ENCODE peak calls at places on chromosomes 16 and 17, in five cellular contexts. A is H1, X is GM12878, R is HepG2, W is K562. J is an unnamed sample.

GRCh38 chr16:2163211-2163881 is 7.8 kb downstream of the TRAF7 start:
- DNase-seq in W (no peak), R (peak; percentile 49), A (no peak), X (no peak), J (no peak)

GRCh38 chr16:84339316-84339715 is 29.0 kb upstream of the ATP2C2 start:
- DNase-seq in W (no peak), X (no peak), R (no peak), A (no peak), J (no peak)

GRCh38 chr17:37792787-37793186 is 47.9 kb upstream of the HNF1B start:
- DNase-seq in X (no peak), A (no peak), W (no peak), R (no peak), J (no peak)

GRCh38 chr16:23785842-23786241 is 31.0 kb downstream of the CHP2 start:
- DNase-seq in A (no peak), W (no peak), R (no peak), X (no peak), J (no peak)

GRCh38 chr16:89491238-89491869 is 993 bp upstream of the ANKRD11 start:
- DNase-seq in X (no peak), W (no peak), A (no peak), R (peak; percentile 66), J (peak; percentile 46)

GRCh38 chr16:9225527-9226316 is 134.3 kb downstream of the HAPSTR1 start:
- DNase-seq in R (peak; percentile 59), W (peak; percentile 33), X (no peak), A (no peak), J (peak; percentile 30)

GRCh38 chr16:49832177-49832576 is 23.7 kb downstream of the ZNF423 start:
- DNase-seq in R (no peak), W (no peak), A (no peak), X (no peak), J (no peak)

GRCh38 chr17:41061969-41062368 is 2.1 kb upstream of the KRTAP2-3 start:
- DNase-seq in R (peak; percentile 62), W (no peak), X (no peak), A (no peak), J (no peak)

GRCh38 chr17:45052052-45052772 is 780 bp upstream of the DCAKD start:
- DNase-seq in R (peak; percentile 18), X (no peak), A (no peak), W (peak; percentile 55), J (peak; percentile 65)

GRCh38 chr16:22027633-22028032 is 19.7 kb downstream of the MOSMO start:
- DNase-seq in R (no peak), A (no peak), X (no peak), W (no peak), J (no peak)

GRCh38 chr16:55444754-55445485 is 34.1 kb upstream of the MMP2 start:
- DNase-seq in A (no peak), R (no peak), W (no peak), X (peak; percentile 16), J (no peak)

GRCh38 chr17:32813021-32813420 is 63.9 kb downstream of the MYO1D start:
- DNase-seq in W (no peak), A (no peak), R (no peak), X (no peak), J (no peak)

GRCh38 chr16:71920658-71921057 is 25.3 kb downstream of the IST1 start:
- DNase-seq in R (no peak), A (no peak), X (no peak), W (no peak), J (no peak)

GRCh38 chr17:40321502-40322416 is 12.8 kb downstream of the RARA start:
- DNase-seq in W (peak; percentile 42), R (no peak), X (no peak), A (no peak), J (no peak)

GRCh38 chr17:9937901-9938300 is 32.8 kb upstream of the RCVRN start:
- DNase-seq in R (no peak), A (no peak), W (no peak), X (no peak), J (no peak)

GRCh38 chr16:67260426-67261063 is 11.8 kb downstream of the SLC9A5 start:
- DNase-seq in W (peak; percentile 79), A (no peak), R (peak; percentile 56), X (no peak), J (peak; percentile 68)

GRCh38 chr16:87043273-87044030 is 273.7 kb downstream of the C16orf95 start:
- DNase-seq in X (no peak), A (no peak), R (no peak), W (no peak), J (no peak)

GRCh38 chr16:30896203-30896889 is at the start of gene CTF1:
- DNase-seq in W (peak; percentile 86), X (no peak), R (peak; percentile 39), A (no peak), J (peak; percentile 85)

GRCh38 chr17:29726721-29727252 is 104.1 kb upstream of the CORO6 start:
- DNase-seq in W (peak; percentile 79), R (no peak), X (peak; percentile 55), A (no peak), J (peak; percentile 63)

GRCh38 chr17:40936437-40936971 is 942 bp downstream of the KRT23 start:
- DNase-seq in X (no peak), R (peak; percentile 74), A (no peak), W (no peak), J (no peak)

GRCh38 chr17:75622771-75623273 is 10.4 kb upstream of the SMIM5 start:
- DNase-seq in X (no peak), A (no peak), W (no peak), R (no peak), J (no peak)

GRCh38 chr17:17666111-17666714 is 15.0 kb upstream of the RAI1 start:
- DNase-seq in R (peak; percentile 56), W (no peak), A (no peak), X (no peak), J (no peak)

GRCh38 chr16:10557750-10558149 is 22.6 kb downstream of the EMP2 start:
- DNase-seq in A (no peak), R (no peak), X (no peak), W (no peak), J (no peak)

GRCh38 chr16:10561001-10561400 is 19.4 kb downstream of the EMP2 start:
- DNase-seq in R (no peak), W (no peak), A (no peak), X (no peak), J (no peak)

GRCh38 chr16:10558305-10558704 is 22.1 kb downstream of the EMP2 start:
- DNase-seq in A (no peak), W (no peak), X (no peak), R (no peak), J (no peak)

GRCh38 chr16:10561425-10561824 is 19.0 kb downstream of the EMP2 start:
- DNase-seq in A (no peak), R (no peak), W (no peak), X (no peak), J (no peak)

DNA sequence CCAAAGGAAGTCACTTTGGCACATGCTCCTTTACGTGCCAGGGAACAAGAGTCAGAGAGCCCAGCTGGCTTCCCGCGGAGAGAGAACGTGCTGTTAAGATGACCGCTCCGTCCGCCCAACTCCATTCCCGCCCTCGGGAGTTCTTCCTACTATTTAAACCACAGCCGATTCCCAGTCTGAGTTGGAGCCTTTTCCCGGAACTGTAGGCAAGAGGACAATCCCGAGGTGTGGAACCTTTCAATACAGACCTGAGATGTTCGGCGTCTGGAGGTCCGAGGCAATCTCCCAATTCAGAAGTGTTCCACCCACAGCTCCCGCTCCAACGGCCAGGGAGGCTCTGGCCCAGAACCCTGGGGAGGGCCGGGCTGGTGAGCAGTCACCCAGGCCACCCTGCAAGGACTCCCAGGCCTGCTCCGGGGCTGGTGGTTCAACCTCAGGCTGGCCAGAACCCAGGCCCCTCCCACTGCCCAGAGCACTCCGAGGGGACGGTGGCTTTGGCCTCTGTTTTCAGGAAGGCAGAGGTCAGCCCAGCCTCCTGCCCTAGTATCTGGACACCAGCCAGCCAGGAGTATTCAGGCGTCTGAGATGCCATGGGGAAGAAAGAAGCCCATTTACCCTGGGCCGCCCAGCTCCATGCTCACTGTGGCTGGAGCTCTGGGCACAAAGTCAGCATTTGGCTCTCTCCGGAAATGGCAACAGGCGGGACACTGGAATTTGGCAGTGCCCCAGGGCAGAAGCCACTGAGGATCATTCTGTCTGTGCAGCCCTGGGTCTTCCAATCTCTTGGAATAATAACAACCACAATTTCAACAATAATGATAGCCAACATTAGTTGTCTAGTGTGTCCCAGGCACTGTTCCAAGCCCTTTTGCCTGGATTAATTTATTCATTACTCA is 21.4 kb downstream of the EMP2 start:
- DNase-seq in A (no peak), R (no peak), W (no peak), X (no peak), J (no peak)
- TF ChIP-seq GABPA in A (no peak), R (no peak), W (no peak), X (no peak), J (no peak)

DNA sequence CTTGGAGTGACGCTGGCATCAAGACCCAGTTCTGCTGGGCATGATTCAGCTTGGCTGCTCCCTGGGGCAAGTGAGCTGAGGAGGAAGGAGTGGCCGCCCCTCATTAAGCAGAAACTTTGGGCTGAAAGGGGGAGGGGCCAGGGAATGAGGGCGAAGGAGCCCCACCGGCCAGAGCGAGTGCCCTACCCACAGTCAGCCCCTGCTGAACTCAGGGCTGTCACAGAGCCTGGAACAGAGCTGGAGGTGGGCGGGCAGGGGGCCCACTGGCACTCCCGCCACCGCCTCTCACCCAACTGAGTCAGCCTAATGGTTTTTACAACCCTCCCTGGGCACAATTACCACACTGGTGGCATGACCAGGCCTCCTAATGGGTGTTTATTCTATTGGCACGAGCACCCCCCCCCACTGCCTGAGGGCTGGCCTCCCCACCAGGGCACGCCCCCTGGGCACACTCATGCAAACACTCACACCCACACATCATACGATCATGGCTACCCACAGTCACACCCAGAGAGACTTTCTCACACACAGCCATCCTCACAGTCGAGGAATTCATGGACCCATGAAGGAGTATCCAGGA is 19.2 kb downstream of the UNC119 start:
- DNase-seq in R (no peak), A (no peak), X (no peak), W (no peak), J (no peak)
- TF ChIP-seq USF2 in R (no peak), A (no peak), X (no peak), W (no peak), J (no peak)

DNA sequence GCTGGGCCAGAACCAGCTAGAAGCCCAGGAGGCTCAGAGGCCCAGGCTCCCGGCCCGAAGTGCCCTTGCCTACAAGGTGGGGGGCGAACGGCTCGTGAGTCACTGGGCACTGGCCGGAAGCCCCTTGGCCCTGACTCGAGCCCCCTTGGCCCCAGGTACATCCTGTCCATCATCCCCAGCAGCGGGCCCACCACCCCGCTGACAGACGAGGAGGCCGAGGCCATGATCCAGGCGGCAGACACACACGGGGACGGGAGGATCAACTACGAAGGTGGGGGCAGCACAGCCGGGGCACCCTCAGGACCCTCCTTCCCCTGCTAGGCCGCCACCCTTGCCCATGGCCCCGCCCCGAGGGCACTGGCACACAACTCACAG is 15.8 kb upstream of the AATK start:
- DNase-seq in X (no peak), R (no peak), A (no peak), W (no peak), J (no peak)
- TF ChIP-seq GABPA in X (no peak), R (no peak), A (no peak), W (no peak), J (no peak)

GRCh38 chr17:71869293-71869692 is 251.5 kb upstream of the SOX9 start:
- DNase-seq in W (no peak), A (no peak), R (no peak), X (no peak), J (no peak)

GRCh38 chr17:71864754-71865153 is 256.1 kb upstream of the SOX9 start:
- DNase-seq in W (no peak), X (no peak), R (no peak), A (no peak), J (no peak)

GRCh38 chr17:71870546-71870862 is 250.3 kb upstream of the SOX9 start:
- DNase-seq in R (no peak), X (no peak), A (no peak), W (no peak), J (peak; percentile 75)

GRCh38 chr17:71869833-71870545 is 250.8 kb upstream of the SOX9 start:
- DNase-seq in X (no peak), A (no peak), W (no peak), R (no peak), J (no peak)

GRCh38 chr17:71866095-71866494 is 254.7 kb upstream of the SOX9 start:
- DNase-seq in R (no peak), A (no peak), W (no peak), X (no peak), J (no peak)
- TF ChIP-seq USF2 in R (no peak), A (no peak), W (no peak), X (no peak), J (no peak)

J was measured in SK-N-SH.